ENCODE peak calls at places on chromosomes 3 and 15, in nine cellular contexts. F is hypothalamus; O is esophagus muscularis mucosa; P is mesenteric fat pad; Z is BJ; C is stimulated activated CD4-positive, alpha-beta T cell treated with anti-CD3 and anti-CD28 coated beads, Interleukin-4, amount 100 ng/mL, for 48 hours; T is memory B cell; J is activated T-cell treated with anti-CD3 and anti-CD28 coated beads, Interleukin-2, amount 50 U/mL, for 72 hours; R is HuH-7.5. X is an unnamed sample.

GRCh38 chr3:185796431-185797107 is 28.3 kb downstream of the IGF2BP2 start:
- DNase-seq in F (no peak), O (no peak), P (no peak), Z (peak), C (no peak), T (no peak), J (no peak), R (peak), X (no peak)

GRCh38 chr3:184545769-184546168 is 15.8 kb upstream of the EPHB3 start:
- DNase-seq in F (no peak), O (no peak), P (no peak), Z (no peak), C (no peak), T (no peak), J (no peak), R (no peak), X (no peak)

GRCh38 chr3:81829946-81830345 is 68.5 kb upstream of the GBE1 start:
- DNase-seq in F (no peak), O (no peak), P (no peak), Z (no peak), C (no peak), T (no peak), J (no peak), R (no peak), X (no peak)

GRCh38 chr15:64163662-64164362 is 990 bp upstream of the PPIB start:
- DNase-seq in F (no peak), O (no peak), P (no peak), Z (no peak), C (no peak), T (no peak), J (no peak), R (no peak), X (no peak)

GRCh38 chr3:16322189-16322588 is 57.2 kb downstream of the OXNAD1 start:
- DNase-seq in F (no peak), O (no peak), P (no peak), Z (no peak), C (no peak), T (no peak), J (no peak), R (no peak), X (no peak)

GRCh38 chr3:195895078-195895899 is 13.1 kb downstream of the TNK2 start:
- DNase-seq in F (peak), O (no peak), P (no peak), Z (no peak), C (peak), T (peak), J (peak), R (peak), X (peak)

GRCh38 chr3:168121175-168121853 is 25.6 kb upstream of the GOLIM4 start:
- DNase-seq in F (no peak), O (no peak), P (no peak), Z (no peak), C (no peak), T (no peak), J (no peak), R (no peak), X (no peak)

GRCh38 chr3:107124885-107125284 is 252.4 kb upstream of the CCDC54 start:
- DNase-seq in F (no peak), O (no peak), P (no peak), Z (peak), C (no peak), T (no peak), J (no peak), R (no peak), X (no peak)

GRCh38 chr15:84033793-84034553 is 201.6 kb upstream of the GOLGA6L4 start:
- DNase-seq in F (no peak), O (no peak), P (no peak), Z (no peak), C (no peak), T (no peak), J (no peak), R (no peak), X (no peak)